ENCODE peak calls at places on chromosomes 5 and 9, in eight cellular contexts. T is lower lobe of right lung, Q is left ventricle myocardium inferior, L is T follicular helper cell, N is cardiac fibroblast, X is GM12891, V is SJCRH30, E is SW480. B is an unnamed sample.

GRCh38 chr5:91339053-91339710 is 43.9 kb downstream of the ARRDC3 start:
- DNase-seq in T (no peak), V (no peak), N (peak), X (no peak), L (no peak), E (no peak), Q (no peak), B (no peak)

GRCh38 chr5:40736103-40736875 is 19.5 kb downstream of the TTC33 start:
- DNase-seq in L (no peak), V (peak), Q (no peak), N (peak), X (no peak), E (peak), T (no peak), B (no peak)

GRCh38 chr5:5298841-5299543 is 123.5 kb upstream of the ICE1 start:
- DNase-seq in X (no peak), T (no peak), Q (no peak), N (no peak), E (no peak), V (no peak), L (no peak), B (no peak)

GRCh38 chr9:110752766-110753165 is 84.2 kb downstream of the MUSK start:
- DNase-seq in Q (no peak), V (no peak), L (no peak), N (peak), X (no peak), T (no peak), E (no peak), B (no peak)

GRCh38 chr5:108681079-108681921 is 66.4 kb upstream of the FER start:
- DNase-seq in X (peak), L (no peak), Q (no peak), V (peak), N (peak), E (peak), T (no peak), B (no peak)

GRCh38 chr5:109759304-109759703 is 69.6 kb downstream of the MAN2A1 start:
- DNase-seq in X (no peak), L (no peak), V (no peak), T (no peak), N (peak), E (no peak), Q (no peak), B (no peak)

GRCh38 chr5:1406681-1407640 is 38.3 kb downstream of the SLC6A3 start:
- DNase-seq in E (no peak), T (peak), L (no peak), V (no peak), N (no peak), X (no peak), Q (peak), B (no peak)

GRCh38 chr9:95880011-95880690 is 4.7 kb downstream of the ERCC6L2 start:
- DNase-seq in T (no peak), V (peak), N (peak), L (no peak), Q (no peak), E (no peak), X (no peak), B (no peak)

GRCh38 chr5:94856257-94856656 is 237.8 kb downstream of the SLF1 start:
- DNase-seq in X (no peak), V (no peak), Q (no peak), L (no peak), E (no peak), N (no peak), T (no peak), B (no peak)

GRCh38 chr9:83981126-83981871 is 694 bp downstream of the RMI1 start:
- DNase-seq in E (peak), Q (no peak), T (no peak), X (no peak), L (no peak), V (peak), N (peak), B (no peak)

GRCh38 chr5:150731669-150732068 is 27.1 kb downstream of the DCTN4 start:
- DNase-seq in L (no peak), N (no peak), E (no peak), V (no peak), Q (no peak), X (no peak), T (no peak), B (no peak)